ENCODE peak calls at places on chromosomes 6 and 20, in seven cellular contexts. One of them, this sample, is unnamed.
A peak's percentile ranks its signal among the peaks of the same experiment; 100 is the strongest.

GRCh38 chr6:19896580-19897010 is 59.4 kb downstream of the ID4 start:
- DNase-seq in colonic mucosa: no peak
- DNase-seq in mucosa of descending colon: no peak
- DNase-seq in PC-9: no peak
- DNase-seq in sigmoid colon: no peak
- DNase-seq in left ventricle myocardium inferior: no peak
- DNase-seq in HepG2: no peak
- DNase-seq in this sample: no peak

GRCh38 chr6:52511572-52512151 is 65.2 kb downstream of the TRAM2 start:
- DNase-seq in colonic mucosa: no peak
- DNase-seq in sigmoid colon: no peak
- DNase-seq in HepG2: no peak
- DNase-seq in left ventricle myocardium inferior: no peak
- DNase-seq in PC-9: peak; percentile 81
- DNase-seq in mucosa of descending colon: no peak
- DNase-seq in this sample: no peak

GRCh38 chr6:144559865-144560603 is 274.9 kb downstream of the UTRN start:
- DNase-seq in HepG2: peak; percentile 35
- DNase-seq in sigmoid colon: no peak
- DNase-seq in colonic mucosa: no peak
- DNase-seq in PC-9: peak; percentile 54
- DNase-seq in mucosa of descending colon: peak; percentile 12
- DNase-seq in left ventricle myocardium inferior: no peak
- DNase-seq in this sample: no peak

GRCh38 chr20:38196592-38196991 is 31.5 kb upstream of the TGM2 start:
- DNase-seq in colonic mucosa: no peak
- DNase-seq in sigmoid colon: peak; percentile 78
- DNase-seq in PC-9: peak; percentile 80
- DNase-seq in HepG2: no peak
- DNase-seq in left ventricle myocardium inferior: peak; percentile 82
- DNase-seq in mucosa of descending colon: no peak
- DNase-seq in this sample: peak; percentile 91

GRCh38 chr6:90078513-90079289 is 184.4 kb downstream of the GJA10 start:
- DNase-seq in mucosa of descending colon: no peak
- DNase-seq in left ventricle myocardium inferior: no peak
- DNase-seq in sigmoid colon: no peak
- DNase-seq in HepG2: no peak
- DNase-seq in colonic mucosa: no peak
- DNase-seq in PC-9: no peak
- DNase-seq in this sample: no peak

GRCh38 chr6:139250296-139251274 is 41.2 kb downstream of the TXLNB start:
- DNase-seq in left ventricle myocardium inferior: peak; percentile 52
- DNase-seq in HepG2: peak; percentile 58
- DNase-seq in colonic mucosa: peak; percentile 57
- DNase-seq in mucosa of descending colon: peak; percentile 60
- DNase-seq in sigmoid colon: no peak
- DNase-seq in PC-9: no peak
- DNase-seq in this sample: no peak

GRCh38 chr6:2529217-2529719 is 221.5 kb downstream of the MYLK4 start:
- DNase-seq in HepG2: no peak
- DNase-seq in PC-9: no peak
- DNase-seq in mucosa of descending colon: no peak
- DNase-seq in colonic mucosa: no peak
- DNase-seq in sigmoid colon: no peak
- DNase-seq in left ventricle myocardium inferior: no peak
- DNase-seq in this sample: no peak

GRCh38 chr6:5280926-5281325 is 19.6 kb downstream of the FARS2 start:
- DNase-seq in left ventricle myocardium inferior: no peak
- DNase-seq in PC-9: no peak
- DNase-seq in HepG2: no peak
- DNase-seq in sigmoid colon: no peak
- DNase-seq in colonic mucosa: no peak
- DNase-seq in mucosa of descending colon: no peak
- DNase-seq in this sample: no peak

GRCh38 chr6:156601821-156602301 is 175.3 kb upstream of the ARID1B start:
- DNase-seq in colonic mucosa: no peak
- DNase-seq in mucosa of descending colon: no peak
- DNase-seq in sigmoid colon: no peak
- DNase-seq in HepG2: no peak
- DNase-seq in PC-9: no peak
- DNase-seq in left ventricle myocardium inferior: no peak
- DNase-seq in this sample: no peak

GRCh38 chr6:57216235-57217101 is 5.6 kb downstream of the RAB23 start:
- DNase-seq in HepG2: no peak
- DNase-seq in left ventricle myocardium inferior: no peak
- DNase-seq in sigmoid colon: peak; percentile 86
- DNase-seq in mucosa of descending colon: peak; percentile 55
- DNase-seq in PC-9: no peak
- DNase-seq in colonic mucosa: peak; percentile 36
- DNase-seq in this sample: no peak

GRCh38 chr6:132907915-132908314 is 93.5 kb downstream of the RPS12 start:
- DNase-seq in sigmoid colon: no peak
- DNase-seq in colonic mucosa: no peak
- DNase-seq in mucosa of descending colon: no peak
- DNase-seq in PC-9: no peak
- DNase-seq in HepG2: no peak
- DNase-seq in left ventricle myocardium inferior: no peak
- DNase-seq in this sample: no peak

GRCh38 chr6:146785001-146785585 is 186.3 kb downstream of the ADGB start:
- DNase-seq in PC-9: no peak
- DNase-seq in mucosa of descending colon: peak; percentile 55
- DNase-seq in left ventricle myocardium inferior: no peak
- DNase-seq in HepG2: peak; percentile 36
- DNase-seq in colonic mucosa: peak; percentile 25
- DNase-seq in sigmoid colon: no peak
- DNase-seq in this sample: no peak

GRCh38 chr20:12638633-12639360 is 370.0 kb upstream of the SPTLC3 start:
- DNase-seq in mucosa of descending colon: no peak
- DNase-seq in PC-9: no peak
- DNase-seq in left ventricle myocardium inferior: no peak
- DNase-seq in sigmoid colon: no peak
- DNase-seq in colonic mucosa: no peak
- DNase-seq in HepG2: no peak
- DNase-seq in this sample: no peak

GRCh38 chr6:103456652-103457051 is 1403.1 kb downstream of the HACE1 start:
- DNase-seq in mucosa of descending colon: no peak
- DNase-seq in sigmoid colon: no peak
- DNase-seq in left ventricle myocardium inferior: no peak
- DNase-seq in HepG2: no peak
- DNase-seq in colonic mucosa: no peak
- DNase-seq in PC-9: no peak
- DNase-seq in this sample: no peak

GRCh38 chr6:28235912-28236452 is 10.9 kb downstream of the ZSCAN9 start:
- DNase-seq in PC-9: no peak
- DNase-seq in sigmoid colon: no peak
- DNase-seq in colonic mucosa: no peak
- DNase-seq in mucosa of descending colon: no peak
- DNase-seq in left ventricle myocardium inferior: no peak
- DNase-seq in HepG2: no peak
- DNase-seq in this sample: no peak

GRCh38 chr20:41078329-41078728 is 49.7 kb downstream of the TOP1 start:
- DNase-seq in colonic mucosa: no peak
- DNase-seq in mucosa of descending colon: peak; percentile 41
- DNase-seq in left ventricle myocardium inferior: no peak
- DNase-seq in HepG2: peak; percentile 77
- DNase-seq in PC-9: peak; percentile 88
- DNase-seq in sigmoid colon: no peak
- DNase-seq in this sample: no peak

GRCh38 chr20:13061381-13061780 is 52.6 kb downstream of the SPTLC3 start:
- DNase-seq in HepG2: no peak
- DNase-seq in colonic mucosa: no peak
- DNase-seq in mucosa of descending colon: no peak
- DNase-seq in PC-9: peak; percentile 43
- DNase-seq in left ventricle myocardium inferior: no peak
- DNase-seq in sigmoid colon: no peak
- DNase-seq in this sample: no peak

GRCh38 chr20:45967551-45968080 is 4.4 kb downstream of the ZNF335 start:
- DNase-seq in PC-9: peak; percentile 16
- DNase-seq in sigmoid colon: peak; percentile 64
- DNase-seq in mucosa of descending colon: no peak
- DNase-seq in HepG2: no peak
- DNase-seq in left ventricle myocardium inferior: no peak
- DNase-seq in colonic mucosa: no peak
- DNase-seq in this sample: peak; percentile 52

GRCh38 chr6:1383729-1384548 is 5.4 kb upstream of the FOXF2 start:
- DNase-seq in colonic mucosa: no peak
- DNase-seq in left ventricle myocardium inferior: no peak
- DNase-seq in HepG2: no peak
- DNase-seq in mucosa of descending colon: no peak
- DNase-seq in PC-9: no peak
- DNase-seq in sigmoid colon: no peak
- DNase-seq in this sample: peak; percentile 57

GRCh38 chr20:37562695-37563480 is 35.2 kb upstream of the BLCAP start:
- DNase-seq in mucosa of descending colon: no peak
- DNase-seq in HepG2: no peak
- DNase-seq in colonic mucosa: no peak
- DNase-seq in left ventricle myocardium inferior: no peak
- DNase-seq in sigmoid colon: no peak
- DNase-seq in PC-9: no peak
- DNase-seq in this sample: no peak

GRCh38 chr6:42781811-42782688 is at the start of gene BICRAL:
- DNase-seq in HepG2: peak; percentile 70
- DNase-seq in left ventricle myocardium inferior: peak; percentile 58
- DNase-seq in PC-9: peak; percentile 72
- DNase-seq in colonic mucosa: peak; percentile 62
- DNase-seq in mucosa of descending colon: peak; percentile 75
- DNase-seq in sigmoid colon: peak; percentile 74
- DNase-seq in this sample: peak; percentile 82

GRCh38 chr20:48723308-48724264 is 104.2 kb downstream of the PREX1 start:
- DNase-seq in HepG2: peak; percentile 73
- DNase-seq in colonic mucosa: no peak
- DNase-seq in mucosa of descending colon: peak; percentile 19
- DNase-seq in PC-9: no peak
- DNase-seq in sigmoid colon: peak; percentile 78
- DNase-seq in left ventricle myocardium inferior: no peak
- DNase-seq in this sample: peak; percentile 91

GRCh38 chr6:106527979-106528378 is 101.3 kb downstream of the RTN4IP1 start:
- DNase-seq in left ventricle myocardium inferior: no peak
- DNase-seq in colonic mucosa: no peak
- DNase-seq in PC-9: peak; percentile 95
- DNase-seq in sigmoid colon: no peak
- DNase-seq in mucosa of descending colon: no peak
- DNase-seq in HepG2: no peak
- DNase-seq in this sample: no peak

GRCh38 chr6:34587325-34587724 is 31.2 kb upstream of the SPDEF start:
- DNase-seq in colonic mucosa: peak; percentile 52
- DNase-seq in PC-9: peak; percentile 72
- DNase-seq in mucosa of descending colon: no peak
- DNase-seq in sigmoid colon: peak; percentile 9
- DNase-seq in HepG2: no peak
- DNase-seq in left ventricle myocardium inferior: no peak
- DNase-seq in this sample: no peak

GRCh38 chr20:7272512-7272911 is 505.0 kb downstream of the BMP2 start:
- DNase-seq in HepG2: no peak
- DNase-seq in left ventricle myocardium inferior: no peak
- DNase-seq in colonic mucosa: no peak
- DNase-seq in PC-9: no peak
- DNase-seq in sigmoid colon: no peak
- DNase-seq in mucosa of descending colon: no peak
- DNase-seq in this sample: no peak

GRCh38 chr20:29740951-29741593 is 1516.4 kb upstream of the DEFB115 start:
- DNase-seq in left ventricle myocardium inferior: no peak
- DNase-seq in HepG2: no peak
- DNase-seq in PC-9: no peak
- DNase-seq in mucosa of descending colon: no peak
- DNase-seq in sigmoid colon: no peak
- DNase-seq in colonic mucosa: no peak
- DNase-seq in this sample: peak; percentile 64

GRCh38 chr20:29741594-29741893 is 1515.9 kb upstream of the DEFB115 start:
- DNase-seq in colonic mucosa: no peak
- DNase-seq in PC-9: no peak
- DNase-seq in HepG2: no peak
- DNase-seq in left ventricle myocardium inferior: no peak
- DNase-seq in mucosa of descending colon: no peak
- DNase-seq in sigmoid colon: no peak
- DNase-seq in this sample: peak; percentile 63

GRCh38 chr20:29743101-29743931 is 1514.1 kb upstream of the DEFB115 start:
- DNase-seq in HepG2: no peak
- DNase-seq in colonic mucosa: no peak
- DNase-seq in PC-9: no peak
- DNase-seq in sigmoid colon: no peak
- DNase-seq in mucosa of descending colon: no peak
- DNase-seq in left ventricle myocardium inferior: no peak
- DNase-seq in this sample: peak; percentile 70

GRCh38 chr20:29742699-29743100 is 1514.8 kb upstream of the DEFB115 start:
- DNase-seq in left ventricle myocardium inferior: no peak
- DNase-seq in mucosa of descending colon: no peak
- DNase-seq in HepG2: no peak
- DNase-seq in PC-9: no peak
- DNase-seq in colonic mucosa: no peak
- DNase-seq in sigmoid colon: no peak
- DNase-seq in this sample: peak; percentile 71

GRCh38 chr20:29741894-29742698 is 1515.4 kb upstream of the DEFB115 start:
- DNase-seq in HepG2: no peak
- DNase-seq in sigmoid colon: no peak
- DNase-seq in mucosa of descending colon: no peak
- DNase-seq in left ventricle myocardium inferior: no peak
- DNase-seq in colonic mucosa: no peak
- DNase-seq in PC-9: no peak
- DNase-seq in this sample: peak; percentile 52
- H3K9me3 ChIP-seq in HepG2: peaks cover 77% of the 10 kb centered on the region
- H3K9me3 ChIP-seq in sigmoid colon: peaks cover 14% of the 10 kb centered on the region
- H3K9me3 ChIP-seq in mucosa of descending colon: peaks cover 68% of the 10 kb centered on the region
- H3K9me3 ChIP-seq in left ventricle myocardium inferior: peaks cover 52% of the 10 kb centered on the region
- H3K9me3 ChIP-seq in colonic mucosa: no peaks in the 10 kb centered on the region
- H3K9me3 ChIP-seq in PC-9: no peaks in the 10 kb centered on the region
- H3K9me3 ChIP-seq in this sample: no peaks in the 10 kb centered on the region

GRCh38 chr6:24987439-24987838 is 51.7 kb upstream of the RIPOR2 start:
- DNase-seq in HepG2: no peak
- DNase-seq in left ventricle myocardium inferior: no peak
- DNase-seq in colonic mucosa: no peak
- DNase-seq in mucosa of descending colon: no peak
- DNase-seq in sigmoid colon: no peak
- DNase-seq in PC-9: no peak
- DNase-seq in this sample: no peak
- H3K4me3 ChIP-seq in HepG2: no peak overlapping the region
- H3K4me3 ChIP-seq in left ventricle myocardium inferior: no peak overlapping the region
- H3K4me3 ChIP-seq in colonic mucosa: no peak overlapping the region
- H3K4me3 ChIP-seq in mucosa of descending colon: no peak overlapping the region
- H3K4me3 ChIP-seq in sigmoid colon: no peak overlapping the region
- H3K4me3 ChIP-seq in PC-9: no peak overlapping the region
- H3K4me3 ChIP-seq in this sample: no peak overlapping the region

GRCh38 chr20:31374346-31374745 is 5.9 kb downstream of the DEFB118 start:
- DNase-seq in sigmoid colon: no peak
- DNase-seq in mucosa of descending colon: no peak
- DNase-seq in left ventricle myocardium inferior: no peak
- DNase-seq in colonic mucosa: no peak
- DNase-seq in HepG2: no peak
- DNase-seq in PC-9: no peak
- DNase-seq in this sample: no peak
- H3K9me3 ChIP-seq in sigmoid colon: no peaks in the 10 kb centered on the region
- H3K9me3 ChIP-seq in mucosa of descending colon: peaks cover 21% of the 10 kb centered on the region
- H3K9me3 ChIP-seq in left ventricle myocardium inferior: peaks cover 22% of the 10 kb centered on the region
- H3K9me3 ChIP-seq in colonic mucosa: no peaks in the 10 kb centered on the region
- H3K9me3 ChIP-seq in HepG2: no peaks in the 10 kb centered on the region
- H3K9me3 ChIP-seq in PC-9: no peaks in the 10 kb centered on the region
- H3K9me3 ChIP-seq in this sample: no peaks in the 10 kb centered on the region

DNA sequence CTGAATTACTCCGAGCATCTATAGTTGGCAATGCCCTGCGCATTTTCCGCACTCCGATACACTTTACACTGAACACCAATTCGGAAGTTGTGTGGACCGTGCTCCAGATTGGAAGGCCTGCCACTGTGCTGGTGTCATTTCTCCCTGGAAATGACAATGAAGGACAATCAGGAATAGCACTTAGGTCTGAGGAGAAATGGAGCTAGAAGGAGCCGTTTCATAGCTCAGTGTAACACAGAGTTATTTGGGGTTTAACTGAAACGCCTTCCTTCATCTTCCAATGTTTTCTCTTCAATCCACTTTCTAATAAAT is 501 bp upstream of the PLA2G7 start:
- DNase-seq in sigmoid colon: no peak
- DNase-seq in colonic mucosa: no peak
- DNase-seq in HepG2: no peak
- DNase-seq in mucosa of descending colon: no peak
- DNase-seq in PC-9: no peak
- DNase-seq in left ventricle myocardium inferior: no peak
- DNase-seq in this sample: no peak
- H3K4me3 ChIP-seq in sigmoid colon: peak overlapping the region; percentile 60
- H3K4me3 ChIP-seq in colonic mucosa: peak overlapping the region; percentile 58
- H3K4me3 ChIP-seq in HepG2: no peak overlapping the region
- H3K4me3 ChIP-seq in mucosa of descending colon: no peak overlapping the region
- H3K4me3 ChIP-seq in PC-9: peak overlapping the region; percentile 76
- H3K4me3 ChIP-seq in left ventricle myocardium inferior: peak overlapping the region; percentile 75
- H3K4me3 ChIP-seq in this sample: peak overlapping the region; percentile 67

This sample was measured in kidney.